ENCODE peak calls at places on chromosomes 16 and 17, in seven cellular contexts. P, F, O, Q, B, G and D are unnamed samples.
A peak's percentile ranks its signal among the peaks of the same experiment; 100 is the strongest.

GRCh38 chr17:45577571-45578279 is 87.2 kb upstream of the PLEKHM1 start:
- DNase-seq in P (no peak), F (no peak), O (no peak), Q (no peak), B (no peak), G (no peak), D (no peak)

GRCh38 chr17:39927928-39928867 is 666 bp downstream of the LRRC3C start:
- DNase-seq in P (no peak), F (peak; percentile 65), O (no peak), Q (peak; percentile 56), B (no peak), G (no peak), D (no peak)

GRCh38 chr16:57502048-57502775 is 15.9 kb upstream of the DOK4 start:
- DNase-seq in P (no peak), F (no peak), O (no peak), Q (no peak), B (no peak), G (no peak), D (no peak)

GRCh38 chr17:1312261-1312870 is 32.9 kb downstream of the TRARG1 start:
- DNase-seq in P (no peak), F (no peak), O (peak; percentile 29), Q (no peak), B (no peak), G (no peak), D (no peak)

GRCh38 chr16:76459111-76459510 is 181.9 kb downstream of the CNTNAP4 start:
- DNase-seq in P (no peak), F (no peak), O (no peak), Q (no peak), B (no peak), G (no peak), D (no peak)

GRCh38 chr16:90034504-90034903 is 15.2 kb upstream of the DBNDD1 start:
- DNase-seq in P (no peak), F (no peak), O (no peak), Q (no peak), B (no peak), G (no peak), D (no peak)

GRCh38 chr17:21301593-21302550 is 17.4 kb downstream of the MAP2K3 start:
- DNase-seq in P (no peak), F (no peak), O (no peak), Q (no peak), B (no peak), G (no peak), D (no peak)

GRCh38 chr17:74749262-74750038 is 1.0 kb downstream of the NHERF1 start:
- DNase-seq in P (no peak), F (no peak), O (no peak), Q (no peak), B (no peak), G (no peak), D (no peak)

GRCh38 chr16:15792563-15792971 is 64.3 kb downstream of the MYH11 start:
- DNase-seq in P (no peak), F (no peak), O (no peak), Q (no peak), B (no peak), G (no peak), D (no peak)

GRCh38 chr17:74831442-74832146 is 28.1 kb downstream of the GRIN2C start:
- DNase-seq in P (no peak), F (no peak), O (no peak), Q (no peak), B (no peak), G (no peak), D (no peak)

GRCh38 chr16:86524029-86524428 is 13.7 kb downstream of the FOXF1 start:
- DNase-seq in P (no peak), F (no peak), O (no peak), Q (no peak), B (no peak), G (no peak), D (no peak)

GRCh38 chr17:7704601-7705268 is at the start of gene EFNB3:
- DNase-seq in P (peak; percentile 23), F (no peak), O (peak; percentile 66), Q (no peak), B (no peak), G (no peak), D (no peak)

GRCh38 chr17:34647511-34647910 is 68.1 kb downstream of the TMEM132E start:
- DNase-seq in P (no peak), F (no peak), O (no peak), Q (no peak), B (no peak), G (no peak), D (no peak)

GRCh38 chr16:53636978-53637377 is 66.7 kb downstream of the RPGRIP1L start:
- DNase-seq in P (no peak), F (no peak), O (no peak), Q (no peak), B (no peak), G (no peak), D (no peak)

GRCh38 chr16:73725147-73725546 is 571.5 kb upstream of the PSMD7 start:
- DNase-seq in P (no peak), F (no peak), O (no peak), Q (no peak), B (no peak), G (no peak), D (no peak)

GRCh38 chr16:78523212-78523995 is 423.9 kb downstream of the WWOX start:
- DNase-seq in P (no peak), F (no peak), O (no peak), Q (no peak), B (no peak), G (no peak), D (no peak)

GRCh38 chr16:88732172-88732960 is 26.1 kb downstream of the CTU2 start:
- DNase-seq in P (no peak), F (no peak), O (no peak), Q (no peak), B (no peak), G (no peak), D (no peak)

GRCh38 chr16:85082553-85083050 is 29.7 kb downstream of the CIBAR2 start:
- DNase-seq in P (no peak), F (no peak), O (no peak), Q (no peak), B (no peak), G (no peak), D (no peak)

GRCh38 chr17:41959336-41960095 is 7.1 kb upstream of the CNP start:
- DNase-seq in P (peak; percentile 43), F (no peak), O (peak; percentile 73), Q (no peak), B (no peak), G (peak; percentile 59), D (no peak)

GRCh38 chr16:4414187-4414909 is 2.0 kb downstream of the CORO7 start:
- DNase-seq in P (no peak), F (no peak), O (no peak), Q (no peak), B (peak; percentile 69), G (no peak), D (no peak)

GRCh38 chr17:44904001-44904984 is 5.0 kb upstream of the EFTUD2 start:
- DNase-seq in P (no peak), F (no peak), O (no peak), Q (no peak), B (no peak), G (no peak), D (no peak)

GRCh38 chr16:68085259-68086071 is at the start of gene NFATC3:
- DNase-seq in P (peak; percentile 97), F (peak; percentile 98), O (peak; percentile 98), Q (peak; percentile 99), B (peak; percentile 99), G (peak; percentile 97), D (no peak)

GRCh38 chr16:68082596-68083238 is 2.5 kb upstream of the NFATC3 start:
- DNase-seq in P (no peak), F (no peak), O (no peak), Q (no peak), B (no peak), G (no peak), D (no peak)

GRCh38 chr16:68083239-68083781 is 1.9 kb upstream of the NFATC3 start:
- DNase-seq in P (no peak), F (no peak), O (no peak), Q (no peak), B (no peak), G (no peak), D (no peak)

GRCh38 chr16:68084504-68085258 is 489 bp upstream of the NFATC3 start:
- DNase-seq in P (peak; percentile 86), F (peak; percentile 88), O (peak; percentile 72), Q (peak; percentile 93), B (peak; percentile 77), G (peak; percentile 69), D (no peak)

GRCh38 chr16:68083861-68084503 is 1.2 kb upstream of the NFATC3 start:
- DNase-seq in P (peak; percentile 54), F (no peak), O (peak; percentile 54), Q (no peak), B (no peak), G (peak; percentile 52), D (no peak)
- H3K4me3 ChIP-seq in P (peak overlapping the region; percentile 69), F (peak overlapping the region; percentile 68), O (peak overlapping the region; percentile 45), Q (peak overlapping the region; percentile 88), B (peak overlapping the region; percentile 97), G (peak overlapping the region; percentile 68), D (peak overlapping the region; percentile 77)

DNA sequence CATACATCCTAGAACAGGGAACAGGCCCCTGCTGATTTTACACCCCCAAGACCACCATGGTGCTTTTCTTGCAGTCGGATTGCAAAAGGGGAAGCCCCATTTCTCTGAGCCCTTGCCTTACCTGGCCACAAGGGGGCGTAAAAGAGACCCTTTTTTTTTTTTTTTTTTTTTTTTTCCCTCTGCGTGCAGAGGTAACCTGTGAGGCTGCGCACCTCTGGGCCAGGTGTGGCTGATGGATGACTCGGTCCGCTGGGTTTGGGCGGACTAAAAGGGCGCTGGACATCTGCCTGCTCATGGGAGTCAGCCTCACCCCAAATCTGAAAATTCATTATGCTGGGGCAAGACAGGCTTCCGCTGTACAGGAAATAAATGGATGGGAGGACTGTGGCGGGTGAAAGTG is 281.0 kb downstream of the CBLN1 start:
- DNase-seq in P (no peak), F (no peak), O (no peak), Q (no peak), B (no peak), G (no peak), D (no peak)
- TF ChIP-seq CTCF in P (peak; percentile 40), F (peak; percentile 12), O (peak; percentile 26), Q (peak; percentile 50), B (no peak), G (peak; percentile 31), D (peak; percentile 55)

GRCh38 chr16:31108794-31109558 is 790 bp downstream of the BCKDK start:
- DNase-seq in P (no peak), F (no peak), O (no peak), Q (no peak), B (no peak), G (no peak), D (no peak)

GRCh38 chr16:31107465-31107867 is 720 bp upstream of the BCKDK start:
- DNase-seq in P (no peak), F (no peak), O (no peak), Q (no peak), B (no peak), G (no peak), D (no peak)

GRCh38 chr16:31110106-31111034 is 2.2 kb downstream of the BCKDK start:
- DNase-seq in P (no peak), F (no peak), O (no peak), Q (no peak), B (no peak), G (no peak), D (no peak)

GRCh38 chr16:31108035-31108793 is at the start of gene BCKDK:
- DNase-seq in P (peak; percentile 77), F (peak; percentile 76), O (peak; percentile 79), Q (peak; percentile 85), B (peak; percentile 33), G (peak; percentile 68), D (no peak)

GRCh38 chr16:31109622-31110021 is 1.4 kb downstream of the BCKDK start:
- DNase-seq in P (no peak), F (no peak), O (no peak), Q (no peak), B (no peak), G (no peak), D (no peak)
- H3K4me3 ChIP-seq in P (no peak overlapping the region), F (no peak overlapping the region), O (no peak overlapping the region), Q (peak overlapping the region; percentile 100), B (no peak overlapping the region), G (no peak overlapping the region), D (peak overlapping the region; percentile 87)

GRCh38 chr17:80773243-80773991 is 218.2 kb upstream of the CHMP6 start:
- DNase-seq in P (peak; percentile 24), F (no peak), O (no peak), Q (peak; percentile 63), B (no peak), G (peak; percentile 29), D (no peak)
- TF ChIP-seq CTCF in P (no peak), F (no peak), O (no peak), Q (no peak), B (no peak), G (peak; percentile 24), D (no peak)